ENCODE peak calls at places on chromosomes 4 and X, in eight cellular contexts. R is aorta; L is upper lobe of right lung; H is fibroblast of lung; Q is A673; W is neural progenitor cell; B is CD8-positive, alpha-beta T cell; V is CD4-positive, CD25-positive, alpha-beta regulatory T cell. E is an unnamed sample.

GRCh38 chr4:85028910-85029309 is 62.4 kb upstream of the WDFY3 start:
- DNase-seq in R (no peak), L (no peak), H (peak; percentile 58), Q (peak; percentile 1), W (no peak), B (no peak), V (no peak), E (no peak)

GRCh38 chr4:19224820-19225219 is 1026.9 kb upstream of the SLIT2 start:
- DNase-seq in R (no peak), L (no peak), H (peak; percentile 61), Q (peak; percentile 62), W (peak; percentile 38), B (no peak), V (no peak), E (no peak)

GRCh38 chr4:100605144-100605543 is 87.3 kb upstream of the EMCN start:
- DNase-seq in R (no peak), L (no peak), H (no peak), Q (no peak), W (no peak), B (no peak), V (no peak), E (no peak)

GRCh38 chr4:67438975-67439374 is 106.3 kb downstream of the CENPC start:
- DNase-seq in R (no peak), L (no peak), H (no peak), Q (no peak), W (no peak), B (no peak), V (no peak), E (no peak)

GRCh38 chr4:147843162-147843561 is 111.3 kb downstream of the ARHGAP10 start:
- DNase-seq in R (no peak), L (no peak), H (no peak), Q (peak; percentile 58), W (no peak), B (no peak), V (no peak), E (no peak)

GRCh38 chrX:6708041-6708440 is 173.1 kb upstream of the VCX3A start:
- DNase-seq in R (no peak), L (no peak), H (no peak), Q (peak; percentile 6), W (no peak), B (no peak), V (no peak), E (no peak)

GRCh38 chr4:30837131-30837539 is 117.0 kb downstream of the PCDH7 start:
- DNase-seq in R (no peak), L (no peak), H (no peak), Q (peak; percentile 85), W (peak; percentile 67), B (no peak), V (no peak), E (no peak)

GRCh38 chr4:110449947-110450346 is 26.0 kb upstream of the ENPEP start:
- DNase-seq in R (no peak), L (no peak), H (no peak), Q (no peak), W (no peak), B (no peak), V (no peak), E (no peak)

GRCh38 chr4:129322947-129323346 is 227.0 kb downstream of the C4orf33 start:
- DNase-seq in R (no peak), L (no peak), H (no peak), Q (no peak), W (peak; percentile 45), B (no peak), V (no peak), E (no peak)

GRCh38 chrX:136954930-136955329 is 74.4 kb upstream of the RBMX start:
- DNase-seq in R (no peak), L (no peak), H (peak; percentile 55), Q (peak; percentile 66), W (peak; percentile 13), B (no peak), V (no peak), E (peak; percentile 10)

GRCh38 chr4:8738471-8738931 is 133.1 kb downstream of the HMX1 start:
- DNase-seq in R (no peak), L (peak; percentile 33), H (no peak), Q (no peak), W (no peak), B (peak; percentile 32), V (no peak), E (no peak)

GRCh38 chr4:170089743-170090666 is at the start of gene AADAT:
- DNase-seq in R (peak; percentile 74), L (peak; percentile 91), H (peak; percentile 80), Q (peak; percentile 70), W (peak; percentile 94), B (no peak), V (no peak), E (no peak)

GRCh38 chr4:52248836-52249235 is 197.7 kb downstream of the SPATA18 start:
- DNase-seq in R (no peak), L (no peak), H (no peak), Q (peak; percentile 12), W (no peak), B (no peak), V (no peak), E (no peak)

GRCh38 chr4:147840846-147841732 is 109.2 kb downstream of the ARHGAP10 start:
- DNase-seq in R (no peak), L (no peak), H (peak; percentile 19), Q (no peak), W (no peak), B (no peak), V (no peak), E (no peak)

GRCh38 chr4:113822555-113823290 is 61.2 kb upstream of the CAMK2D start:
- DNase-seq in R (no peak), L (no peak), H (no peak), Q (no peak), W (no peak), B (no peak), V (no peak), E (no peak)

GRCh38 chr4:113820164-113820563 is 58.6 kb upstream of the CAMK2D start:
- DNase-seq in R (no peak), L (no peak), H (no peak), Q (no peak), W (no peak), B (no peak), V (no peak), E (no peak)

GRCh38 chr4:113825272-113825671 is 63.7 kb upstream of the CAMK2D start:
- DNase-seq in R (no peak), L (no peak), H (no peak), Q (no peak), W (no peak), B (peak; percentile 55), V (no peak), E (peak; percentile 33)

GRCh38 chr4:113823291-113823659 is 61.7 kb upstream of the CAMK2D start:
- DNase-seq in R (no peak), L (no peak), H (no peak), Q (no peak), W (no peak), B (no peak), V (no peak), E (no peak)

GRCh38 chr4:113821851-113822250 is 60.3 kb upstream of the CAMK2D start:
- DNase-seq in R (no peak), L (no peak), H (no peak), Q (no peak), W (no peak), B (no peak), V (no peak), E (no peak)
- H3K4me1 ChIP-seq in R (no peaks in the 10 kb centered on the region), L (no peaks in the 10 kb centered on the region), H (peaks cover 16% of the 10 kb centered on the region), Q (peaks cover 5% of the 10 kb centered on the region), W (no peaks in the 10 kb centered on the region), B (peaks cover 19% of the 10 kb centered on the region), V (peaks cover 13% of the 10 kb centered on the region), E (peaks cover 26% of the 10 kb centered on the region)

GRCh38 chrX:74925210-74926088 is at the start of gene NEXMIF:
- DNase-seq in R (peak; percentile 47), L (no peak), H (peak; percentile 1), Q (peak; percentile 63), W (peak; percentile 81), B (peak; percentile 50), V (no peak), E (peak; percentile 39)
- H3K4me3 ChIP-seq in R (peak within 1 kb of the TSS; percentile 3), L (peak within 1 kb of the TSS; percentile 41), H (no peak within 1 kb of the TSS), Q (peak within 1 kb of the TSS; percentile 31), W (peak within 1 kb of the TSS; percentile 62), B (peak within 1 kb of the TSS; percentile 54), V (no peak within 1 kb of the TSS), E (no peak within 1 kb of the TSS)

DNA sequence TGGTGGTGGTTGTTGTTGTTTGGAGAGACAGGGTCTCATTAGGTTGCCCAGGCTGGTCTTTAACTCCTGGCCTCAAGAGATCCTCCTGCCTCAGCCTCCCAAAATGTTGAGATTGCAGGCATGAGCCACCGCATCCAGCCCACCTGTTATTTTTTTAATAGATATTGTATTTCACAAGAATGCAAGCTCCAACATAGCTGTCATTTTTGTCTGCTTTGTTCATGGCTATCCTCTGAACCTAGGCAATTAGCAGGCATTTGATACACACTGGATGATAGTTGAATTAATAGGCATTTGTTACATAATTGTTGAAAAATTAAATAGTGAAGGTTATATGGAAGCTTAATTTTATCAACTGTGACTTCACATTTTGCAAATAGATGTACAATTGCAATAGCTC is 64.7 kb downstream of the BANK1 start:
- DNase-seq in R (no peak), L (no peak), H (no peak), Q (no peak), W (no peak), B (no peak), V (no peak), E (no peak)
- H3K4me1 ChIP-seq in R (no peaks in the 10 kb centered on the region), L (no peaks in the 10 kb centered on the region), H (no peaks in the 10 kb centered on the region), Q (no peaks in the 10 kb centered on the region), W (peaks cover 7% of the 10 kb centered on the region), B (no peaks in the 10 kb centered on the region), V (no peaks in the 10 kb centered on the region), E (no peaks in the 10 kb centered on the region)

GRCh38 chr4:186719925-186720694 is 3.5 kb downstream of the FAT1 start:
- DNase-seq in R (no peak), L (no peak), H (peak; percentile 69), Q (peak; percentile 73), W (peak; percentile 64), B (no peak), V (no peak), E (no peak)
- H3K4me3 ChIP-seq in R (no peak overlapping the region), L (no peak overlapping the region), H (no peak overlapping the region), Q (no peak overlapping the region), W (no peak overlapping the region), B (no peak overlapping the region), V (no peak overlapping the region), E (no peak overlapping the region)